ENCODE peak calls at places on chromosomes 6 and 20, in ten cellular contexts. F is BJ, T is OCI-LY7, A is heart right ventricle, K is IMR-90, O is AG10803, P is fibroblast of mammary gland, I is GM12865, R is H1, Q is testis. V is an unnamed sample.

GRCh38 chr6:138774370-138774769 is 801 bp downstream of the CCDC28A start:
- DNase-seq in A (no peak), P (peak), F (no peak), I (no peak), O (peak), Q (no peak), T (no peak), K (no peak), R (no peak), V (no peak)

GRCh38 chr6:113662049-113662655 is 195.0 kb upstream of the MARCKS start:
- DNase-seq in T (no peak), K (no peak), A (no peak), I (no peak), F (no peak), P (no peak), Q (no peak), O (no peak), R (no peak), V (no peak)

GRCh38 chr6:113031591-113031990 is 684.5 kb downstream of the RFPL4B start:
- DNase-seq in I (no peak), F (no peak), K (no peak), A (no peak), P (no peak), T (no peak), Q (no peak), O (no peak), R (no peak), V (no peak)

GRCh38 chr6:14660767-14661166 is 543.2 kb downstream of the CD83 start:
- DNase-seq in F (no peak), R (no peak), I (no peak), Q (no peak), A (no peak), K (no peak), T (peak), P (no peak), O (no peak), V (no peak)

GRCh38 chr20:48295966-48296421 is 510.7 kb upstream of the SULF2 start:
- DNase-seq in K (peak), A (no peak), Q (no peak), R (no peak), F (peak), T (no peak), I (no peak), P (peak), O (peak), V (no peak)

GRCh38 chr6:129498950-129499870 is 210.8 kb downstream of the ARHGAP18 start:
- DNase-seq in R (no peak), F (no peak), T (peak), A (no peak), Q (no peak), I (peak), P (peak), K (peak), O (peak), V (no peak)

GRCh38 chr20:29690274-29690673 is 1567.2 kb upstream of the DEFB115 start:
- DNase-seq in K (no peak), T (no peak), R (no peak), Q (no peak), I (no peak), O (no peak), F (no peak), P (no peak), A (no peak), V (no peak)

GRCh38 chr6:131807644-131808459 is at the start of gene ENPP1:
- DNase-seq in A (peak), I (peak), P (peak), O (peak), R (peak), T (no peak), Q (peak), K (peak), F (no peak), V (no peak)

GRCh38 chr6:5036309-5036708 is 32.5 kb upstream of the RPP40 start:
- DNase-seq in F (no peak), R (no peak), K (peak), A (no peak), Q (no peak), T (no peak), P (peak), O (peak), I (peak), V (no peak)
- TF ChIP-seq CTCF in F (peak), R (peak), K (no peak), A (no peak), Q (no peak), T (no peak), P (no peak), O (no peak), I (no peak), V (no peak)

DNA sequence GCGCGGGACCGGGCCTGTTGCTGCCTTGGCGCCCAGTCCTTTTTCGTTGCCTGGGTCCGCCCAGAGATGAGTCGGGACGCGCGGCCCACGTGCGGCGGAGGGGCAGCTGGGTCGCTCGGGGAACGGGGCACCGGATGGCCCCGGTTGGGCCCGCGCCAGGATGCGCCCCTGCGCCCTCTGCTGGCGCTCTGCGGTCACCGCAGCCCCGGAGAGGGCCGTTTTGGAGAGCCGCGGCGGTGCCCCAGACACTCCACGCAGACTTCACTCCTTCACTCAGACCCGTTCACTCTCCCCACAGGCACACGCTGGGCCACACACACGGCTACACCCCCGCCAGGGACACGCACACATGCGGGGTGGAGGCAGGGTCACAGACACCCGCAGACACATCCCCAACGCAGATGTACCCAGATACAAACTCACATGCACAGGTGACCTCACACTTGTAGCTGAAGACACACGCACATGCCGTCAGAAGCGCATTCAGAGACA is 38.8 kb downstream of the SRC start:
- DNase-seq in F (no peak), T (peak), R (peak), P (peak), O (peak), I (peak), A (peak), K (peak), Q (peak), V (no peak)
- H3K4me3 ChIP-seq in F (no peak), T (peak), R (peak), P (peak), O (no peak), I (peak), A (peak), K (no peak), Q (peak), V (peak)

DNA sequence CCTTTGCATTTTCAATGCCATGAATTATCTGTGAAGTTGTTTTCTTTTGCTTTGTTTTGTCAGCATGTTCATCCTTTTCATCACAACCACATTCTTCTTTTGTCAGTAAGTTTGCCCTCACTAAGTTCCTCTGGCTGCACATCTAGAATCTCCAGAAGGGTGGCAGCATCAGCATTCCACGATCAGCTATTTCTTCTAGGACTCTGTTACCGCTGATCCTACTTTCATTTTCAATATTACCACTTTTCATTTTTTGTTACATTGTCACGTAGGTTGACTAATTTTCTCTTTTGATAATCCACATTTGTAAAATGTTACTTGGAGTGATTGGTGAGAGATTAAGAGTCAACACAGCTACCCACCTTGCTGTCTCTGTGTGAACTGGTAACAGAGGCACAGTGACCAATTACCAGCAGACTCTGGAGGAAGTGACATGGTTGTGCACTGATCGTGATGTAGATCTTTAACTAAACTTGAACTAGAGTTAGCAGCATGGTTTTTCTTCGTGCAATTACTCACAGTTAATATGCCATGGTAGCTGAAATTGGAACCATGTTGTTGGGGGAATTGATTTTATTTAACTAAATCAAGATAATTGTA is 307.9 kb upstream of the SLC35B3 start:
- DNase-seq in R (no peak), P (no peak), K (no peak), A (no peak), T (no peak), O (no peak), I (peak), F (no peak), Q (no peak), V (no peak)
- TF ChIP-seq CTCF in R (no peak), P (no peak), K (no peak), A (no peak), T (no peak), O (no peak), I (no peak), F (no peak), Q (no peak), V (no peak)

GRCh38 chr6:95093154-95093553 is 484.2 kb upstream of the MANEA start:
- DNase-seq in O (no peak), P (no peak), Q (no peak), A (no peak), K (peak), I (no peak), F (no peak), T (no peak), R (no peak), V (no peak)

GRCh38 chr6:95091823-95092436 is 485.4 kb upstream of the MANEA start:
- DNase-seq in R (no peak), Q (no peak), F (peak), I (peak), P (peak), O (peak), T (peak), K (peak), A (no peak), V (peak)

GRCh38 chr6:95095271-95095670 is 482.1 kb upstream of the MANEA start:
- DNase-seq in K (peak), R (no peak), A (no peak), T (no peak), O (no peak), I (no peak), P (no peak), F (no peak), Q (no peak), V (no peak)

GRCh38 chr6:95095855-95096254 is 481.5 kb upstream of the MANEA start:
- DNase-seq in A (no peak), F (no peak), Q (no peak), I (no peak), O (no peak), K (no peak), P (no peak), R (no peak), T (no peak), V (no peak)

GRCh38 chr6:95094751-95095150 is 482.6 kb upstream of the MANEA start:
- DNase-seq in P (peak), A (no peak), O (peak), T (no peak), R (no peak), K (peak), F (no peak), I (no peak), Q (no peak), V (no peak)
- H3K4me3 ChIP-seq in P (no peak), A (no peak), O (no peak), T (no peak), R (no peak), K (no peak), F (no peak), I (no peak), Q (no peak), V (no peak)

DNA sequence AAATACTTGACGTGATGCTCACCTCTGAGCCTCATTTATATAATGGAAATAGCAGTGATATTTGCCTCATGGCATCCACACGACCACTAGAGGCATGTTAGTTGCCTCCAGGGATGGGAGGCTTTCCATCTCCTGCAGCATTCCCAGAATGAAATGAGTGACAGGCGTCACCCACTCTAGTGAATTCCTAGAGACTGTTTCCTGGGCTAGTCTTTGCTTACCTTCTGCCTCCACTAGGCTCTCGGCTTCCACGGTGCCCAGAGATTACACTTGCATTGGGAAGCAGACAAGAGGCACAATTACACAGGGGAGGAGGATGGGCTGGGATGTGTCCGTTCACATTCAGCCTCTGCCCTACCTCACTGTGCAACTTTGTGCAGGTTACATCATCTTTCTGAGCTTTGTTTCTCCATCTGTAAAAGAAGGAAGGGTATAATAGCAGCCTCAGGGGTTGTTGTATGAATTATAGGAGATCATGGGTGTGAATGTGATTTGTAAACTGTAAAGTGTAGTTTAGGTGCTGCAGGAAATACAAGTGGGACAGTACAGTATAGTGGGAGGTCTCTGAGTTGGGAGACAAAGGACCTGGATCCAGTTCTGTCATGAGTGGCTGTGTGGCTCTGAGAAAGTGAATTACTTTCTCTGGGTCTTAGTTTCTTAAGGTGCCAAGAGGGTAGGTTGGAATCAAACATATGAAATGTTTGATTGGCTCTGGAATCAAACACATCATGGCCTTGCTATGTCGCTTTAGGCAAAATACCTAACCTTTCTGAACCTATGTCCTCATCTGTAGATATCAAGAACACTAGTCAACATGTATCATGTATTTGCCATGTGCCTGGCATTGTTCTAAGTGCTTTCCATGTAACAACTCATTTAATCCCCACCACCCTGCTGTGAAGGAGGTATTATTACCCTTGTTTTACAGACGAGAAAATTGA is 3.6 kb upstream of the VSTM2L start:
- DNase-seq in T (no peak), K (no peak), F (no peak), Q (no peak), R (no peak), I (no peak), O (no peak), A (no peak), P (no peak), V (no peak)
- TF ChIP-seq CTCF in T (peak), K (no peak), F (no peak), Q (no peak), R (peak), I (no peak), O (no peak), A (no peak), P (no peak), V (peak)

GRCh38 chr6:125811259-125811658 is 20.5 kb downstream of the NCOA7 start:
- DNase-seq in R (no peak), A (no peak), K (no peak), O (no peak), I (no peak), Q (no peak), T (no peak), P (no peak), F (no peak), V (no peak)

GRCh38 chr6:125809771-125810315 is 19.1 kb downstream of the NCOA7 start:
- DNase-seq in T (peak), A (no peak), P (no peak), R (no peak), O (no peak), Q (no peak), I (no peak), K (no peak), F (no peak), V (no peak)

GRCh38 chr6:125815050-125815910 is 24.5 kb downstream of the NCOA7 start:
- DNase-seq in Q (no peak), K (no peak), R (no peak), I (no peak), A (no peak), F (no peak), O (no peak), T (no peak), P (no peak), V (no peak)

GRCh38 chr6:125810435-125810834 is 19.7 kb downstream of the NCOA7 start:
- DNase-seq in A (no peak), F (no peak), T (no peak), O (no peak), I (no peak), Q (no peak), K (no peak), R (no peak), P (no peak), V (no peak)

GRCh38 chr6:125812394-125813231 is 21.9 kb downstream of the NCOA7 start:
- DNase-seq in I (no peak), R (no peak), A (no peak), F (peak), O (peak), K (peak), T (no peak), P (peak), Q (no peak), V (peak)
- H3K4me3 ChIP-seq in I (no peak), R (no peak), A (no peak), F (no peak), O (peak), K (peak), T (no peak), P (peak), Q (no peak), V (peak)

DNA sequence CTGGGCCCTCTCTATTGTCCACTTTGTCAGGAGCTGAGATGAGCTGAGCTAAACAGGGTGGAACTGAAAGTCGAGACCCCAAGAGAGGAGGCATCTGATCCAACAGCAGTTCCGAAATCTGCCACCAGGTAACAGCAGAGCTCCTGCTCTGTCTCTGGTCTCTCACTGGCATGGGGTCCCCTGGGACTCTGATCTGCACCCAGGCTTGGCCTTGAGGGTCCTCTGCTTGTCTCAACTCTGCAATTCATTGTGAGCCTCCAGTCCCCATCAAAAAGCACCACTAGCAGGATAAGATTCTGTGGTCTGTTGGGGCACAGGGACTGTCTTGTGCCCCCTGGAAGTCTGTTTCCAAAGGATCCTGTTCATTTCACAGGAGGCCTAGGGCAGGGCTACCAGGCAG is 62.5 kb upstream of the TOP1 start:
- DNase-seq in O (no peak), I (peak), Q (no peak), R (peak), P (no peak), A (no peak), T (peak), F (no peak), K (no peak), V (no peak)
- TF ChIP-seq CTCF in O (peak), I (peak), Q (peak), R (peak), P (peak), A (no peak), T (peak), F (peak), K (peak), V (peak)

GRCh38 chr6:151916680-151917164 is 109.2 kb downstream of the ESR1 start:
- DNase-seq in A (no peak), P (peak), I (no peak), F (peak), T (no peak), O (peak), R (no peak), Q (no peak), K (no peak), V (peak)

GRCh38 chr6:151916075-151916474 is 108.6 kb downstream of the ESR1 start:
- DNase-seq in O (no peak), K (no peak), I (no peak), T (no peak), P (no peak), Q (no peak), F (no peak), R (no peak), A (no peak), V (no peak)

GRCh38 chr6:151914475-151914874 is 107.0 kb downstream of the ESR1 start:
- DNase-seq in A (no peak), R (no peak), I (no peak), Q (no peak), T (no peak), K (no peak), O (peak), F (no peak), P (peak), V (no peak)

DNA sequence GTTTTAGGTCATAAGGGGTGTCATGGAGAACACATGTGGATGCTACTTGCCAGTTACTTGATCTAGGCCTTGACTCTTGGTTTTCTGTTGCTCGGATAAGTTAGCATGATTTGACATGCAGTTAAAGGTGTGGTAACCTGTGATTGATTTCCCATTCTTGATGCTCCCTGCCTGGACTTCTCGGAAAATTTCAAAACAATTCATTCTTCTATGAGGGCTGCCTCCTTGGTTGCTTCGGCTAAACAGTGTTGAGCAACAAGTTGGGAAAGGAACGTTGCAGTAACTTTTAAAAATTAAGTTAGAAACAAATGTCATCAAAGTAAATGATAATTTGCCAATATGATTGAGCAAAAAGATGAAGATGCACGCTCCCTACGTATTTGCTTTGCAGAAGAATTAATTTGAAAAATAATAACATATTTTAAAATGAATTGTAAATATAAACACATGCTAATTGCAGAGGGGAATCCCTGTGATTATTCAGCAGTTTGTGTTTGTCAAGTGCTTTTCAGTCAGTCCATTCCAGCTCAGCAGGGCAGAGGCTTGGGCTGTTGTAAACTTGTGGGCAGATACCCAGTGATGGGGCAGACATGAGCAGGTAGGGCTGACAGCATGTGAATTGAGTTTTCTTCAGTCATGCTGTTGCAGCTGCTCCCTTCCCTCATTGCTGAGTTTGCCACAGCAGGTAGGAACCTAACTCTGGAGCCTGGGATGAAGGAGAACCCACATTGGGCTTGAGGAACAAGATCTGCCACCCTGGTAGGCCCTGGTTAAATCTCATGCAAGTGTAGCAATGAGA is 110.2 kb downstream of the ESR1 start:
- DNase-seq in F (no peak), P (peak), K (no peak), T (no peak), O (peak), R (no peak), A (no peak), I (no peak), Q (no peak), V (no peak)
- H3K4me3 ChIP-seq in F (no peak), P (no peak), K (no peak), T (no peak), O (no peak), R (no peak), A (no peak), I (no peak), Q (no peak), V (no peak)

V was measured in AG09309.